ENCODE peak calls at places on chromosome 21, in four cellular contexts. H is A549, O is K562, W is WTC11. V is an unnamed sample.

GRCh38 chr21:33024278-33025103 is 1.2 kb upstream of the OLIG2 start:
- DNase-seq in H (no peak), O (no peak), W (no peak), V (no peak)

GRCh38 chr21:32562426-32562825 is 22.9 kb downstream of the TCP10L start:
- DNase-seq in H (no peak), O (no peak), W (peak), V (no peak)

GRCh38 chr21:45512626-45513002 is 29.6 kb downstream of the SLC19A1 start:
- DNase-seq in H (no peak), O (no peak), W (no peak), V (no peak)

GRCh38 chr21:27649323-27649722 is 682.4 kb upstream of the ADAMTS5 start:
- DNase-seq in H (no peak), O (no peak), W (no peak), V (no peak)

GRCh38 chr21:45305831-45306230 is 18.1 kb upstream of the POFUT2 start:
- DNase-seq in H (no peak), O (no peak), W (peak), V (no peak)

GRCh38 chr21:26072891-26073615 is 97.5 kb downstream of the APP start:
- DNase-seq in H (no peak), O (no peak), W (no peak), V (no peak)

GRCh38 chr21:45615145-45615711 is 28.3 kb upstream of the PCBP3 start:
- DNase-seq in H (peak), O (peak), W (no peak), V (peak)

GRCh38 chr21:39314155-39315027 is 959 bp upstream of the BRWD1 start:
- DNase-seq in H (peak), O (no peak), W (peak), V (peak)

GRCh38 chr21:26212220-26212619 is 41.6 kb upstream of the APP start:
- DNase-seq in H (no peak), O (no peak), W (peak), V (no peak)

GRCh38 chr21:45291613-45292398 is 4.1 kb upstream of the POFUT2 start:
- DNase-seq in H (no peak), O (peak), W (no peak), V (no peak)

GRCh38 chr21:45423201-45423955 is 18.4 kb downstream of the COL18A1 start:
- DNase-seq in H (no peak), O (no peak), W (no peak), V (peak)

GRCh38 chr21:43192501-43193081 is 23.8 kb downstream of the CRYAA start:
- DNase-seq in H (no peak), O (no peak), W (peak), V (no peak)

GRCh38 chr21:27408826-27409225 is 441.9 kb upstream of the ADAMTS5 start:
- DNase-seq in H (no peak), O (no peak), W (no peak), V (no peak)

GRCh38 chr21:33028759-33029511 is 3.2 kb downstream of the OLIG2 start:
- DNase-seq in H (no peak), O (no peak), W (no peak), V (no peak)

GRCh38 chr21:17921579-17922530 is 102.7 kb upstream of the C21orf91 start:
- DNase-seq in H (no peak), O (no peak), W (no peak), V (no peak)

GRCh38 chr21:14383596-14384210 is 757 bp upstream of the HSPA13 start:
- DNase-seq in H (peak), O (no peak), W (no peak), V (no peak)

GRCh38 chr21:21397464-21397863 is 399.3 kb downstream of the NCAM2 start:
- DNase-seq in H (no peak), O (no peak), W (no peak), V (no peak)
- TF ChIP-seq ESRRA in H (no peak), O (no peak), W (no peak), V (no peak)

GRCh38 chr21:30710499-30710898 is 8.1 kb downstream of the KRTAP21-3 start:
- DNase-seq in H (no peak), O (no peak), W (no peak), V (no peak)
- TF ChIP-seq ESRRA in H (no peak), O (no peak), W (no peak), V (no peak)

GRCh38 chr21:37615962-37616361 is 249.4 kb downstream of the DYRK1A start:
- DNase-seq in H (no peak), O (no peak), W (no peak), V (no peak)
- TF ChIP-seq ESRRA in H (no peak), O (no peak), W (no peak), V (no peak)

GRCh38 chr21:34790834-34791233 is 122.0 kb downstream of the CLIC6 start:
- DNase-seq in H (no peak), O (no peak), W (no peak), V (no peak)
- TF ChIP-seq ESRRA in H (no peak), O (no peak), W (no peak), V (no peak)

GRCh38 chr21:42043961-42044360 is 27.2 kb upstream of the UMODL1 start:
- DNase-seq in H (no peak), O (no peak), W (no peak), V (no peak)
- TF ChIP-seq ESRRA in H (no peak), O (no peak), W (no peak), V (no peak)

DNA sequence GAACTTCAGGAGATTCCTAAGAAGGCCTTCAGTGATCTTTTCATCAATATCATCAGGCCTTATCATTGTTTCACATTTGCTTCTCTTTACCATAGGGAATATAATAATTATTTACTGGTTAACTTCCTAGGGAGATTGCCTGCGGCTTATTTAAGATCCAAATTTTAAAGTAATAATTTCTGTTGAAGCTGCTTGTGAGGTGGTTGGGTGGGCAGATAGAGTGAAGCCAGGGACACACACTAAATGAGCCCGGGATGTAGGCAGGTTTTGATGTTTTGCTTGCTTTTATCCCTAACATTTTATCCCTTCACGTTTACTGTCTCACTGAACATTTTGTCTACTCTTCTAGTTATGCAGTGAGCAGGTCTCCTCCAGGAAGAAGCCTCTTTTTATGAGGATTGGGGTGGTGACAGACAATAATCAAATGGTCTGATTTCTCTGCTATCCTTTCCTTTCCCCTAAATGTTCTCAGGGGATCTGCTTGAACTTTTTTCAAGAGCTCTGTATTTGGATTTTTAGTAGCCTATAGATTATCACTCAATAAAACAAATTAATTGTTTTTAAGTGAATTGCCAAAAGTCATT is 164.7 kb downstream of the RUNX1 start:
- DNase-seq in H (no peak), O (no peak), W (no peak), V (no peak)
- TF ChIP-seq ESRRA in H (no peak), O (no peak), W (no peak), V (no peak)

GRCh38 chr21:31446206-31446900 is 102.3 kb upstream of the TIAM1 start:
- DNase-seq in H (no peak), O (no peak), W (no peak), V (no peak)
- TF ChIP-seq ESRRA in H (no peak), O (no peak), W (no peak), V (no peak)

DNA sequence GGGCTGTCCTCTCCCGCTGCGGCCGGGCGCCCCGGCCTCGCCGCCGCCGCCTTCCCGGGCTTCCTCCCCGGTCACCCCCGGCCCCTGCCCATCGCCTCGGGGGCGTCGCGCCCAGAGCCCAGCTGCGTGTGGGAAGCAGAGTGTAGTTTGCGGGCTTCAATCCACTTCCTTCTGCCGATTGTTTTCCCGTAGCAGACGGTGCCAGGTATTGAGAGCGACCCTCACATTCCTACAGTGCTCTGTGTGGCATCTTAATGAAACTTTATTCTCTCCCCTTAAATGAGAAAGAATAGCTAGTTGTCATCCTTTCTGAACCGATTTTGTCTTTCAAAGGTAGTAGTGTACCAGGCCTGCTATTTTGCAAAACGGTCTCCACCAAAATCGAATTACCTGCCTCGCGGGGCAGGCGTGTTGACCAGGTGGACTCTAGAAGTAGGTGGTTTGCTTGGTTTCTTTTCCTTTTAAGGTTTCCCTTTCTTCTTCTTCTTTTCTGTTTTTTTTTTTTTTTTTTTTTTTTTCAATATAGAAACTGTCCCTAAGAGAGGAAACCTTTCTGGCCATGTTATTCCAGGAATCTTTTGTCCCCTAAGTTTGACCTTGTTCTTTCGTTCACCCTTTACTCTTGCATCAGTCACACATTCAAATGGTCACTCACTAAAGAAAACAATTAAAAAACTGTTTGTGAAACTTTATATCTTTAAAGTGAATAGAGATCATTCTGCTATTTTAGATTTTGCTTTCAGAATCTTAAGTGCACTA is 881 bp downstream of the USP25 start:
- DNase-seq in H (no peak), O (peak), W (no peak), V (no peak)
- TF ChIP-seq ESRRA in H (no peak), O (no peak), W (no peak), V (no peak)

GRCh38 chr21:41170442-41170841 is 2.5 kb downstream of the BACE2 start:
- DNase-seq in H (peak), O (peak), W (peak), V (peak)
- TF ChIP-seq ESRRA in H (no peak), O (no peak), W (no peak), V (no peak)

V was measured in HepG2.